ENCODE peak calls at places on chromosome 14, in six cellular contexts. C is psoas muscle, O is heart left ventricle, M is keratinocyte, Z is ovary, T is body of pancreas. K is an unnamed sample.

GRCh38 chr14:89215166-89215940 is 201.7 kb downstream of the FOXN3 start:
- DNase-seq in Z (no peak), M (no peak), C (no peak), T (no peak), O (no peak), K (no peak)

GRCh38 chr14:52369305-52369781 is 55.2 kb downstream of the PTGER2 start:
- DNase-seq in O (no peak), T (no peak), M (peak; percentile 58), Z (peak; percentile 44), C (peak; percentile 27), K (no peak)

GRCh38 chr14:87411370-87411769 is 581.6 kb downstream of the GALC start:
- DNase-seq in C (no peak), T (no peak), O (no peak), Z (no peak), M (no peak), K (no peak)

GRCh38 chr14:97206948-97207347 is 409.8 kb downstream of the VRK1 start:
- DNase-seq in T (no peak), C (no peak), Z (no peak), M (no peak), O (no peak), K (no peak)

GRCh38 chr14:68297871-68298468 is 478.4 kb downstream of the RAD51B start:
- DNase-seq in M (no peak), C (no peak), Z (no peak), O (no peak), T (no peak), K (no peak)

GRCh38 chr14:24368562-24369252 is 723 bp downstream of the NFATC4 start:
- DNase-seq in M (no peak), O (peak; percentile 78), T (peak; percentile 46), C (peak; percentile 65), Z (peak; percentile 91), K (no peak)

GRCh38 chr14:67763158-67763822 is 53.1 kb downstream of the ZFYVE26 start:
- DNase-seq in C (no peak), Z (no peak), T (no peak), M (no peak), O (no peak), K (no peak)

GRCh38 chr14:64191756-64192155 is 102.4 kb downstream of the ESR2 start:
- DNase-seq in O (no peak), Z (no peak), C (no peak), T (peak; percentile 61), M (peak; percentile 15), K (no peak)

GRCh38 chr14:68173227-68173972 is 353.8 kb downstream of the RAD51B start:
- DNase-seq in T (no peak), M (no peak), O (no peak), Z (no peak), C (no peak), K (no peak)

GRCh38 chr14:105390849-105391500 is 7.4 kb upstream of the TEX22 start:
- DNase-seq in O (no peak), T (no peak), Z (no peak), C (no peak), M (no peak), K (no peak)

GRCh38 chr14:101636081-101636560 is 74.8 kb downstream of the DIO3 start:
- DNase-seq in M (no peak), O (no peak), T (no peak), C (no peak), Z (no peak), K (no peak)

GRCh38 chr14:68623307-68623706 is 169.6 kb downstream of the ZFP36L1 start:
- DNase-seq in Z (no peak), M (no peak), C (no peak), T (no peak), O (no peak), K (no peak)

GRCh38 chr14:74429221-74429691 is 3.2 kb upstream of the SYNDIG1L start:
- DNase-seq in M (no peak), C (no peak), T (no peak), O (no peak), Z (no peak), K (no peak)

GRCh38 chr14:61470261-61470953 is 149.0 kb downstream of the PRKCH start:
- DNase-seq in Z (no peak), C (no peak), T (no peak), M (no peak), O (no peak), K (no peak)

GRCh38 chr14:23406244-23406643 is 1.8 kb downstream of the MYH6 start:
- DNase-seq in C (no peak), M (no peak), Z (no peak), T (no peak), O (peak; percentile 28), K (no peak)

GRCh38 chr14:92382677-92383076 is 59.7 kb downstream of the SLC24A4 start:
- DNase-seq in C (no peak), Z (no peak), T (no peak), O (no peak), M (no peak), K (no peak)
- TF ChIP-seq CTCF in C (no peak), Z (no peak), T (no peak), O (peak; percentile 27), M (peak; percentile 56), K (peak; percentile 15)

GRCh38 chr14:21498540-21499526 is 12.3 kb downstream of the METTL3 start:
- DNase-seq in O (no peak), C (no peak), T (no peak), Z (no peak), M (no peak), K (no peak)

GRCh38 chr14:21496453-21496852 is 14.7 kb downstream of the METTL3 start:
- DNase-seq in T (no peak), O (no peak), Z (no peak), M (no peak), C (no peak), K (no peak)

DNA sequence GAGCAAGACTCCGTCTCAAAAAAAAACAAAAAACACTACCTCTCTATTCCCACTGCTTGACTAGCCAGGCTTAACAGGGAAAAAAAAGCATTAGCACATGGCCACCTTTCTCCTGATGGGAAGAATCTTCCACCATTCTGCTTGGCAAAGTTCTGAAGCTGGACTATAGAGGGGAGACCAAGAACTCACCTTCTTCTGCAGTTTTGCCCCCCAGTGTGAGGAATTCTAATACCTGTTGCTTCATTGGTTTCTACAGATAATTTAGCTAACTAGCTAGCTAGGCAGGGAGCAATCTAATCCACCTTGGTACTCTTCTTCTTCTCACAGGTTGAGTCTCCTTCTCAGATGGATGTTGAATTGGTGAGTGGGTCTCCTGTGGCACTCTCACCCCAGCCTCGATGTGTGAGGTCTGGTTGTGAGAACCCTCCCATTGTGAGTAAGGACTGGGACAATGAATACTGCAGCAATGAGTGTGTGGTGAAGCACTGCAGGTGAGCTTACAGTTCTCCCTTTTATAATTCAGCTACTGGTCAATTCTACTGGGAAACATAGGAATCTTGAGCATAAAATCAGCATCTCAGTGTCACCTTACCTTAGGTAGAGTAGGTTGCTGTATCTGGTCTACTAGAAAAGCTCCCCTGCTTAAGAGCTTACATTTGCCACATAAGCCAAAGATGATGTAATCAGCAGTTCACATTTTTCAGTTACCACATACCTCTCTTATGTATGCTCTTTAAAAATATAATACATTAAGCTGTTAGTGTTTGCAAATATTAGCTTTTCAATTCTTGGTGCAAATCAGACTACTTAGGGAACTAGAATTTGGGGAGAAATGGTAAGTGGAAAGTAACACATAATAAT is 16.0 kb downstream of the METTL3 start:
- DNase-seq in Z (no peak), T (no peak), O (no peak), C (no peak), M (no peak), K (no peak)
- H3K27ac ChIP-seq in Z (no peak overlapping the region), T (no peak overlapping the region), O (no peak overlapping the region), C (no peak overlapping the region), M (no peak overlapping the region), K (no peak overlapping the region)

GRCh38 chr14:81710232-81710845 is 176.7 kb upstream of the SEL1L start:
- DNase-seq in C (no peak), O (no peak), M (peak; percentile 1), T (peak; percentile 22), Z (no peak), K (peak; percentile 19)
- TF ChIP-seq CTCF in C (peak; percentile 48), O (peak; percentile 40), M (peak; percentile 36), T (peak; percentile 54), Z (no peak), K (peak; percentile 73)

DNA sequence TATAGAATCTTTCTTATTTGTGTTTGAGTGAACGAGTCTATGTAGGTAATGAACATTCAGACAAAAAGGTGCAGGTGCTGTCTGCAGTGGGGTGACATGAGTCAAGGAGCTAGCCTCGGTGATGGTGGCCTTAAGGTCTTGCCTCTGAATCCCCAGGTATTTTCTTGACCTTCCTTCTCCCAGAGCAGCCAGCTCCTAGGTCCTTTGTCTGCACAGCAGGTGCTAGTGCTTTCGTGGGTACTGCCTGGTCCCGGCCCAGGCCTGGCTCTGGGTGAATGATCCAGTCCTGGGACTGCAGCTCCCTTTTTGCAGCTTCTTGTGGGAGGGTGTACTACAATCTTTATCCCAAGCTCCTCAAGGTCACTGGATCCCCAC is 6.4 kb downstream of the VASH1 start:
- DNase-seq in C (no peak), T (no peak), M (no peak), O (no peak), Z (no peak), K (no peak)
- H3K27ac ChIP-seq in C (peak overlapping the region; percentile 41), T (no peak overlapping the region), M (no peak overlapping the region), O (no peak overlapping the region), Z (no peak overlapping the region), K (peak overlapping the region; percentile 75)

GRCh38 chr14:33065634-33066033 is 127.0 kb downstream of the NPAS3 start:
- DNase-seq in Z (no peak), T (no peak), C (no peak), O (no peak), M (no peak), K (no peak)

GRCh38 chr14:33062881-33063280 is 124.2 kb downstream of the NPAS3 start:
- DNase-seq in O (no peak), M (no peak), C (no peak), Z (no peak), T (no peak), K (no peak)

GRCh38 chr14:33063521-33063920 is 124.8 kb downstream of the NPAS3 start:
- DNase-seq in T (no peak), Z (no peak), C (no peak), M (no peak), O (no peak), K (no peak)

GRCh38 chr14:33062476-33062875 is 123.8 kb downstream of the NPAS3 start:
- DNase-seq in T (no peak), C (no peak), M (no peak), O (no peak), Z (no peak), K (no peak)

DNA sequence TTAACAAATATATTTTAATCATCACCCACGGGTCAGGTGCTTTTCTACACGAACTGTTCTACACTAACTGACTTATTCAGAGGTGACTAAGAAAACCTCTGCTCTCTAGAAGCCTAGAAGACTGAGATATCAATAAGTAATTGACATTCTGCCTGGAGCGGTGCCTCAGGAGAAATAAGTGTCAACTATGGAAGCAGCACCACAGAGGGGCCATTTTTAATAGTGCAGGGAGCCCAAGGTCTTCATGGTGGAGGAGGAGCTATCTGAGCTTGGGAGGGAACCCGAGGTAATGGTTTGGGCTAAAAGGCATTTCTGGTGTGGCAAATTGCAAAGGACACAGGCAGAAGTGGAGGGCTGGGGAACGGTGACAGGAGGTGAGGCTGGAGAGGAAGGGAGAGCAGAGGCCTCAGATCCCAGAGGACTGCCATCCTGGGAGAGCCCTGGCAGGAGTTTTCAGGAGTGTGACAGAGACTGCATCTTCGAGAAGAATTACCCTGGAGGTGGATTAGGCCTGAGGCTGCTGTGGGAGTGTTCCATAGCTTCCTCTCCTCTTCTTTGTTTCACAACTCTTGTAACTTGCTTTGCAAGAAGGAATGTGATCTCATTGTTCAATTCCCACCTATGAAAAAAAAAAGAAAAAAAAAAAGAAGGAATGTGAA is 123.1 kb downstream of the NPAS3 start:
- DNase-seq in C (no peak), T (no peak), Z (no peak), O (no peak), M (no peak), K (no peak)
- TF ChIP-seq CTCF in C (no peak), T (no peak), Z (no peak), O (no peak), M (no peak), K (no peak)